ENCODE peak calls at places on chromosome 15, in five cellular contexts. One of them, this sample, is unnamed.

GRCh38 chr15:75655911-75656310 is 8.2 kb downstream of the SNX33 start:
- DNase-seq in AG09319: no peak
- DNase-seq in GM10248: no peak
- DNase-seq in PC-3: no peak
- DNase-seq in Calu3: no peak
- DNase-seq in this sample: no peak

GRCh38 chr15:58447244-58448010 is 15.6 kb downstream of the LIPC start:
- DNase-seq in Calu3: no peak
- DNase-seq in GM10248: no peak
- DNase-seq in PC-3: peak
- DNase-seq in AG09319: no peak
- DNase-seq in this sample: no peak

GRCh38 chr15:55253580-55253979 is 36.0 kb downstream of the RAB27A start:
- DNase-seq in AG09319: peak
- DNase-seq in Calu3: no peak
- DNase-seq in PC-3: peak
- DNase-seq in GM10248: no peak
- DNase-seq in this sample: no peak

GRCh38 chr15:90106522-90107117 is 4.4 kb upstream of the IDH2 start:
- DNase-seq in PC-3: peak
- DNase-seq in GM10248: no peak
- DNase-seq in Calu3: peak
- DNase-seq in AG09319: no peak
- DNase-seq in this sample: no peak

GRCh38 chr15:85154061-85154460 is 172.4 kb downstream of the PDE8A start:
- DNase-seq in GM10248: no peak
- DNase-seq in Calu3: no peak
- DNase-seq in PC-3: no peak
- DNase-seq in AG09319: no peak
- DNase-seq in this sample: peak

GRCh38 chr15:92375057-92375456 is 18.6 kb upstream of the ST8SIA2 start:
- DNase-seq in GM10248: no peak
- DNase-seq in AG09319: no peak
- DNase-seq in PC-3: no peak
- DNase-seq in Calu3: no peak
- DNase-seq in this sample: no peak

GRCh38 chr15:92580021-92580420 is 75.6 kb downstream of the FAM174B start:
- DNase-seq in Calu3: no peak
- DNase-seq in AG09319: no peak
- DNase-seq in PC-3: no peak
- DNase-seq in GM10248: no peak
- DNase-seq in this sample: no peak

GRCh38 chr15:51688863-51689262 is 7.6 kb downstream of the SCG3 start:
- DNase-seq in AG09319: no peak
- DNase-seq in Calu3: no peak
- DNase-seq in PC-3: no peak
- DNase-seq in GM10248: no peak
- DNase-seq in this sample: no peak

GRCh38 chr15:75138016-75138999 is 63.4 kb upstream of the C15orf39 start:
- DNase-seq in GM10248: no peak
- DNase-seq in PC-3: no peak
- DNase-seq in AG09319: peak
- DNase-seq in Calu3: no peak
- DNase-seq in this sample: no peak

GRCh38 chr15:31396881-31397560 is 70.4 kb downstream of the KLF13 start:
- DNase-seq in Calu3: peak
- DNase-seq in AG09319: peak
- DNase-seq in PC-3: peak
- DNase-seq in GM10248: peak
- DNase-seq in this sample: peak

GRCh38 chr15:73922186-73923151 is 3.8 kb upstream of the LOXL1 start:
- DNase-seq in AG09319: no peak
- DNase-seq in GM10248: no peak
- DNase-seq in Calu3: no peak
- DNase-seq in PC-3: no peak
- DNase-seq in this sample: no peak

DNA sequence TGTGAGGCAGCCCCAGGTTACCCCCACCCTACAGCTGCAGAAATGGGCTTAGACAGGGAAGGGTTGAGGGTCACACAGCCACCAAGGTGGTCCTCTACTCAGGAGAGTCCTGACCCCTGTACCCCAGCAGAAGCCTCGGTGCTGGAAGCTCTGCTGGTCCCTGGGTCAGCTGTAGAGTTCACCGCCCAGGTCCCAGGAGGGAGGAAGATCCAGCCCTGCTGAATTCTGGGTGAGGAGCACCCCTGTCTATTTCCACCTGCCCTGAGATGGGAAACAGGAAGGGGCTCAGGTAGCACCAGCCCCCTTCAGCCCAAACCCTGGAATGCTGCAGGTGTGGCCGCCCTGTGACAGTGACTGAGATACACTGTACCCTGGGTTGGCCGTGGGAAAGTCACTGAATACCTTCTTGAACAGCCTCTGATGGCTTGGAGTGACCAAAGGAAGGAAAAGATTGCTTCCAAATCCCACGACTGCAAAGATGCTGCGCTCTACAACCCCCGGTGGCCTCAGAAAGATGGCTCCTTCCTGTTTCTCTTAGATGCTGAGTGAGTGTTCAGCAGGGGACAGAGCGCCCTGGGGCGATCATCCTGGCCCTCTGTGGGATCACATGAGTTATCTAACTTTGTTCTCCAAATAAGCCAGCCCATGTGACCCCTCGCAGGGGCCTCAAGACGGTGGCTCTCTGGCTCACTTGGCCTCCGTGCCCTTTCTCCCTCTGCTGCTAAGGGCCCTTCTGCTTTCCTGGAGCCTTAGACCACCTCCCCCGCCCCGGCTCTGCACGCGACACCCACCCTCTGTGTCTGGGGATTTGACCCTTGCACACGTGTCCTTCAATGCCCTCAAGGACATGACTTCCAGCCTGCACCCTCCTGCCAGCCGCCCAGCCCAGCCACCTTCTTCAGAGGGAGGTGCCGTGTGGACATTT is 141.9 kb downstream of the NSMCE3 start:
- DNase-seq in PC-3: no peak
- DNase-seq in GM10248: no peak
- DNase-seq in AG09319: no peak
- DNase-seq in Calu3: no peak
- DNase-seq in this sample: no peak
- TF ChIP-seq CTCF in PC-3: no peak
- TF ChIP-seq CTCF in GM10248: no peak
- TF ChIP-seq CTCF in AG09319: no peak
- TF ChIP-seq CTCF in Calu3: no peak
- TF ChIP-seq CTCF in this sample: no peak

DNA sequence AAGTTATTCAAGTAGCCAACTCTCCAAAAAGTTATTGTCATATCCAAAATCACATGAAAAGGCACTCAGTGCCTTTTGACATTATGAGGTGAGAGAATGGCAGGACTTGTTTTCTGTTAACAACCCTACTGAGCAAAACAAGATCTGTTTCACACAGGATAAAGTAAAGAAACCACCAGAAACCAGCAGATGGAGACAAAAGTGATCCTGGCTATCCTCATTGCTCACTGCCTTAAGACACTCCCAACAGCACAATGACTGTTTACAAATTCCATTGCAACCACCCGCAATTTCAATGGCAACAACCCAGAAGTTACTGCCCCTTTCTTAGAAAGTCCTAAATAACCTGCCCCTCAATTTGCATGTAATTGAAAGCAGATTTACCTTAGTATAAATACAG is 352.6 kb upstream of the NDN start:
- DNase-seq in Calu3: no peak
- DNase-seq in GM10248: no peak
- DNase-seq in AG09319: no peak
- DNase-seq in PC-3: no peak
- DNase-seq in this sample: no peak
- TF ChIP-seq CTCF in Calu3: no peak
- TF ChIP-seq CTCF in GM10248: no peak
- TF ChIP-seq CTCF in AG09319: no peak
- TF ChIP-seq CTCF in PC-3: no peak
- TF ChIP-seq CTCF in this sample: no peak

DNA sequence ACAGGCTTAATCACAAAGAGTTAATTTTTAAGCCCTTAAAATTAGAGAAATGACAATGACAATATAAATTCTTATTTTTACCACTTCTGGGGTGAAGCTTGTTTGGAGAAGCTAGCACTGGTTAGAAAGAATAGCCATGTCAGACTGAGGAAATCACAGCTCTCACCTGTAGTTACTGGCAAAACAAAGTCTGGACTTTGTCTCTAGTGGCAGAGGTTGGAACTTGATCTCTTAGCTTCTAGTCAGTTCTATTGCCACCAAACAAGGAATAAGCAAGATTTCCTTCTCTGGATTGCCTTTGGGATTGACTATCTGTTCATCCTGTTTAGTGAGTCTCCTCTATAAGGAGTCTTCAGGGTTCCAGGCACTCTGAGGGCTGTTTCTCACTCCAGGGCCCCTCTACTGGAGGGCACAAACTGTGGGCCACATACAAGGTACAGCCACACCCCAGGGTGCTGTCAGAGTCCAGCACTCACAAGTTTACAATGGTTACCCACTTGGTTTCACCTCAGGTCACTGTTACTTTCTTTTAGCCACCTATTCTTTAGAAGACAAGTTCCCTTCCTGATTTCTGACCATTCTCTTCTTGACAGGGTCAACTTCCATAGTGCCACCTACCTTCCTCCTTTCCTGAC is 426.6 kb upstream of the THBS1 start:
- DNase-seq in Calu3: no peak
- DNase-seq in AG09319: no peak
- DNase-seq in GM10248: no peak
- DNase-seq in PC-3: peak
- DNase-seq in this sample: no peak
- TF ChIP-seq CTCF in Calu3: no peak
- TF ChIP-seq CTCF in AG09319: peak
- TF ChIP-seq CTCF in GM10248: no peak
- TF ChIP-seq CTCF in PC-3: peak
- TF ChIP-seq CTCF in this sample: no peak

GRCh38 chr15:87623832-87624231 is 632.7 kb downstream of the NTRK3 start:
- DNase-seq in PC-3: peak
- DNase-seq in Calu3: no peak
- DNase-seq in GM10248: no peak
- DNase-seq in AG09319: no peak
- DNase-seq in this sample: no peak
- TF ChIP-seq CTCF in PC-3: peak
- TF ChIP-seq CTCF in Calu3: no peak
- TF ChIP-seq CTCF in GM10248: peak
- TF ChIP-seq CTCF in AG09319: no peak
- TF ChIP-seq CTCF in this sample: peak

GRCh38 chr15:34795267-34796081 is at the start of gene ACTC1:
- DNase-seq in PC-3: peak
- DNase-seq in Calu3: peak
- DNase-seq in GM10248: no peak
- DNase-seq in AG09319: no peak
- DNase-seq in this sample: no peak
- TF ChIP-seq CTCF in PC-3: no peak
- TF ChIP-seq CTCF in Calu3: no peak
- TF ChIP-seq CTCF in GM10248: no peak
- TF ChIP-seq CTCF in AG09319: peak
- TF ChIP-seq CTCF in this sample: no peak

GRCh38 chr15:69607101-69607500 is 154.5 kb downstream of the RPLP1 start:
- DNase-seq in Calu3: no peak
- DNase-seq in PC-3: no peak
- DNase-seq in GM10248: no peak
- DNase-seq in AG09319: no peak
- DNase-seq in this sample: no peak

GRCh38 chr15:69602095-69602494 is 149.5 kb downstream of the RPLP1 start:
- DNase-seq in GM10248: no peak
- DNase-seq in Calu3: no peak
- DNase-seq in PC-3: no peak
- DNase-seq in AG09319: no peak
- DNase-seq in this sample: no peak

GRCh38 chr15:69602921-69603320 is 150.3 kb downstream of the RPLP1 start:
- DNase-seq in PC-3: no peak
- DNase-seq in Calu3: no peak
- DNase-seq in AG09319: no peak
- DNase-seq in GM10248: no peak
- DNase-seq in this sample: no peak

GRCh38 chr15:69603369-69604049 is 150.9 kb downstream of the RPLP1 start:
- DNase-seq in GM10248: no peak
- DNase-seq in PC-3: peak
- DNase-seq in Calu3: no peak
- DNase-seq in AG09319: no peak
- DNase-seq in this sample: no peak

DNA sequence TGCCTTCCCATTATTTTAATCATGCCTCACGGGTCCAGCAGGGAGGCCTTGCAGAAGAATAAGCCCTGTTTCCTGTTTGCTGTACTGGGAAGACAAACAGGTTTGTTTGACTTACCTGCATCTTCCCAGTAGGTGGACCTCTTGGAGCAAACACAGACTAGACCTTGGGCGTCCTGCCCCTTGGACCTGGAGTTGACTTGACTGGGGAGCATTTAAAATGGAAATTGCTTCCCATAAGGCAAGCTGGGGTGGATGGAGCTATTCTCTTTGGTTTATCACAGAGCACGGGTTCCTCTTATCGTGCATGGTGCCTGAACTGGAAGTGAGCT is 151.4 kb downstream of the RPLP1 start:
- DNase-seq in PC-3: peak
- DNase-seq in AG09319: no peak
- DNase-seq in GM10248: no peak
- DNase-seq in Calu3: peak
- DNase-seq in this sample: no peak
- TF ChIP-seq CTCF in PC-3: peak
- TF ChIP-seq CTCF in AG09319: no peak
- TF ChIP-seq CTCF in GM10248: no peak
- TF ChIP-seq CTCF in Calu3: peak
- TF ChIP-seq CTCF in this sample: peak

GRCh38 chr15:76973906-76974305 is 21.0 kb upstream of the PSTPIP1 start:
- DNase-seq in PC-3: no peak
- DNase-seq in GM10248: no peak
- DNase-seq in AG09319: no peak
- DNase-seq in Calu3: no peak
- DNase-seq in this sample: no peak

GRCh38 chr15:76976572-76977270 is 18.2 kb upstream of the PSTPIP1 start:
- DNase-seq in AG09319: no peak
- DNase-seq in GM10248: peak
- DNase-seq in Calu3: no peak
- DNase-seq in PC-3: no peak
- DNase-seq in this sample: no peak

GRCh38 chr15:76972420-76973361 is 22.2 kb upstream of the PSTPIP1 start:
- DNase-seq in AG09319: no peak
- DNase-seq in PC-3: no peak
- DNase-seq in GM10248: no peak
- DNase-seq in Calu3: no peak
- DNase-seq in this sample: no peak

GRCh38 chr15:76973362-76973743 is 21.6 kb upstream of the PSTPIP1 start:
- DNase-seq in GM10248: peak
- DNase-seq in AG09319: no peak
- DNase-seq in PC-3: peak
- DNase-seq in Calu3: no peak
- DNase-seq in this sample: peak

DNA sequence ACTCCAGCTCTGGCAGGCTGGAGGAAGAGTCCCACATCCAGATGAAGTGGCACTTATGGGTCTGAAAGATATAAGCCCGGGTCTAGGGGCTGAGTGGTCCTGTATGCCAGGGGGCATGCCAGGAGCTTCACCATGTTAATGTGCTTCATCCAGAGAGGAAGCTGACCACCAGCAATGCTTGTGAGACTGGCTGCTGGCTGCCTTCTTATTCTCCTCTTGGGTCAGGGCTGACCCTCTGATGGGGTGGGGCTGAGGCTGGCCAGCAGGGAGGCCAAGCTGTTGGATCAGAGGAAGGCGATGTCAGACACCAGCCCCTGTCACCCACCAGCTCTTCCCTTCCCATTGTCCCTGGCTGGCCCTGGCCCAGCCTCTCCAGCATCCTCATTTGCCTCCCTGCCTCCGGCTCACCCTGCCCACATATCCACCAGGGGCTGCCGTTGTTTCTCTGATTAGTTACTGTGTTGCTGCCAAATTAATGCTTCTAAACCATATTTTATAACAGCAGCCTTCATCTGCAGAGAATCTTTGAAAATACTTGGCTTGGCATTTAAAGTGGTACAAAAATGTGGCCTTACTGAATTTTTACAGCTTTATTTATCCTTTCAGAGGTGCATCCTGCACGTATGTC is 20.4 kb upstream of the PSTPIP1 start:
- DNase-seq in AG09319: no peak
- DNase-seq in Calu3: no peak
- DNase-seq in PC-3: no peak
- DNase-seq in GM10248: no peak
- DNase-seq in this sample: no peak
- TF ChIP-seq CTCF in AG09319: no peak
- TF ChIP-seq CTCF in Calu3: no peak
- TF ChIP-seq CTCF in PC-3: no peak
- TF ChIP-seq CTCF in GM10248: peak
- TF ChIP-seq CTCF in this sample: no peak

This sample was measured in GM13977.